ENCODE peak calls at places on chromosomes 12 and 14, in eight cellular contexts. B is hippocampal formation, F is EH, X is AG08395, H is HEK293T, Y is epithelial cell of proximal tubule, T is fibroblast of the conjunctiva, Q is NCI-H1694 treated with DMSO at 0.1 percent for 48 hours. D is an unnamed sample.

GRCh38 chr12:6950944-6951540 is at the start of gene PTPN6:
- DNase-seq in Q (no peak), T (no peak), X (no peak), F (no peak), H (no peak), B (no peak), Y (no peak), D (no peak)

GRCh38 chr12:49976547-49976946 is 3.8 kb downstream of the AQP6 start:
- DNase-seq in Y (no peak), B (no peak), H (no peak), T (no peak), F (no peak), X (no peak), Q (no peak), D (no peak)

GRCh38 chr12:51683763-51684357 is 92.8 kb downstream of the SCN8A start:
- DNase-seq in F (peak), Y (no peak), H (no peak), T (peak), B (no peak), X (peak), Q (no peak), D (peak)

GRCh38 chr14:71606064-71606463 is 326.2 kb upstream of the RGS6 start:
- DNase-seq in F (no peak), T (no peak), Y (no peak), H (no peak), X (no peak), Q (no peak), B (no peak), D (no peak)

GRCh38 chr12:120538281-120539156 is 4.4 kb downstream of the RNF10 start:
- DNase-seq in B (no peak), Q (no peak), H (no peak), F (peak), Y (no peak), T (no peak), X (peak), D (peak)

GRCh38 chr12:1805441-1806081 is 14.8 kb upstream of the LRTM2 start:
- DNase-seq in X (no peak), Q (no peak), B (no peak), T (no peak), Y (no peak), F (no peak), H (no peak), D (no peak)

GRCh38 chr12:74963867-74964331 is 245.7 kb downstream of the KCNC2 start:
- DNase-seq in H (no peak), T (no peak), Y (peak), X (no peak), F (no peak), Q (no peak), B (no peak), D (no peak)

GRCh38 chr12:71626098-71626497 is 37.5 kb downstream of the ZFC3H1 start:
- DNase-seq in Q (no peak), Y (no peak), X (no peak), H (no peak), F (no peak), T (no peak), B (no peak), D (no peak)

GRCh38 chr12:79725987-79726386 is 35.2 kb upstream of the PAWR start:
- DNase-seq in Y (no peak), T (peak), X (peak), Q (no peak), B (no peak), F (peak), H (no peak), D (peak)

GRCh38 chr12:28998662-28999120 is 150.4 kb upstream of the FAR2 start:
- DNase-seq in Y (peak), Q (peak), H (peak), T (peak), B (peak), X (peak), F (peak), D (no peak)

GRCh38 chr12:31001581-31002360 is 71.9 kb upstream of the DDX11 start:
- DNase-seq in F (no peak), Y (no peak), Q (no peak), B (no peak), H (no peak), T (no peak), X (no peak), D (no peak)

GRCh38 chr12:4588916-4589315 is 26.9 kb downstream of the DYRK4 start:
- DNase-seq in Y (no peak), H (no peak), X (no peak), B (no peak), T (no peak), Q (no peak), F (no peak), D (no peak)

GRCh38 chr12:115172521-115172920 is 488.5 kb upstream of the TBX3 start:
- DNase-seq in H (no peak), Y (no peak), B (no peak), Q (no peak), F (peak), T (no peak), X (peak), D (peak)

GRCh38 chr12:94588271-94588785 is 62.0 kb downstream of the TMCC3 start:
- DNase-seq in Q (no peak), B (no peak), Y (no peak), H (no peak), X (no peak), F (no peak), T (no peak), D (no peak)

GRCh38 chr12:57198329-57198728 is 18.3 kb upstream of the NXPH4 start:
- DNase-seq in H (no peak), Q (no peak), F (no peak), B (no peak), X (no peak), T (no peak), Y (no peak), D (no peak)

GRCh38 chr12:75850751-75851462 is 180.7 kb downstream of the PHLDA1 start:
- DNase-seq in T (peak), B (no peak), X (peak), F (peak), Q (no peak), H (no peak), Y (no peak), D (peak)

GRCh38 chr12:95648990-95649791 is 97.9 kb upstream of the USP44 start:
- DNase-seq in Y (no peak), T (no peak), X (peak), Q (no peak), H (peak), F (peak), B (no peak), D (peak)

GRCh38 chr14:59283380-59283779 is 94.9 kb downstream of the DAAM1 start:
- DNase-seq in T (no peak), B (no peak), X (peak), Q (no peak), H (no peak), F (no peak), Y (no peak), D (no peak)

GRCh38 chr12:117027251-117028086 is 71.7 kb downstream of the TESC start:
- DNase-seq in B (no peak), X (no peak), T (no peak), Q (no peak), Y (no peak), F (no peak), H (no peak), D (no peak)

GRCh38 chr14:92462568-92462967 is 51.0 kb upstream of the RIN3 start:
- DNase-seq in Q (no peak), B (no peak), T (no peak), F (no peak), H (no peak), Y (no peak), X (no peak), D (no peak)

GRCh38 chr14:94355191-94355794 is 32.2 kb upstream of the SERPINA6 start:
- DNase-seq in Y (peak), F (peak), Q (peak), B (peak), T (peak), H (no peak), X (peak), D (no peak)

GRCh38 chr12:57280234-57281062 is 29.5 kb upstream of the STAC3 start:
- DNase-seq in F (peak), Y (peak), T (peak), H (no peak), B (no peak), X (peak), Q (no peak), D (peak)

GRCh38 chr14:40760703-40761102 is 846.0 kb upstream of the LRFN5 start:
- DNase-seq in T (no peak), B (no peak), Y (no peak), H (no peak), X (no peak), F (no peak), Q (no peak), D (no peak)

GRCh38 chr12:122362758-122363157 is 59.7 kb downstream of the CLIP1 start:
- DNase-seq in F (no peak), B (no peak), T (no peak), X (no peak), Y (no peak), H (no peak), Q (no peak), D (no peak)

GRCh38 chr14:24848427-24848826 is 201.5 kb downstream of the STXBP6 start:
- DNase-seq in H (no peak), B (peak), T (no peak), Q (no peak), X (peak), Y (no peak), F (peak), D (peak)

GRCh38 chr12:6264402-6265037 is 46.0 kb upstream of the PLEKHG6 start:
- DNase-seq in T (no peak), F (no peak), H (no peak), Y (no peak), Q (no peak), B (no peak), X (no peak), D (no peak)